ENCODE peak calls at places on chromosomes 2 and 18, in seven cellular contexts. K is amygdala; P is activated CD4-positive, alpha-beta memory T cell treated with anti-CD3 and anti-CD28 coated beads for 36 hours; A is A549; O is activated CD4-positive, alpha-beta T cell treated with anti-CD3 and anti-CD28 coated beads, Interleukin-2, amount 50 U/mL, for 48 hours; G is NCI-H1105 treated with DMSO at 0.1 percent for 48 hours; N is MM.1S. I is an unnamed sample.

GRCh38 chr18:66317243-66318090 is 286.4 kb downstream of the CDH19 start:
- DNase-seq in K (no peak), P (no peak), A (no peak), O (no peak), G (no peak), N (no peak), I (no peak)

GRCh38 chr2:5921081-5921642 is 229.0 kb downstream of the SOX11 start:
- DNase-seq in K (no peak), P (no peak), A (no peak), O (no peak), G (no peak), N (no peak), I (no peak)

GRCh38 chr18:25674183-25674582 is 322.2 kb upstream of the ZNF521 start:
- DNase-seq in K (no peak), P (no peak), A (no peak), O (no peak), G (no peak), N (no peak), I (no peak)

GRCh38 chr2:199662245-199662644 is 188.7 kb downstream of the FTCDNL1 start:
- DNase-seq in K (no peak), P (no peak), A (no peak), O (no peak), G (no peak), N (no peak), I (no peak)

GRCh38 chr2:128611421-128612320 is 293.0 kb upstream of the HS6ST1 start:
- DNase-seq in K (no peak), P (no peak), A (no peak), O (no peak), G (no peak), N (no peak), I (no peak)

GRCh38 chr2:240733803-240734495 is 42.3 kb downstream of the AQP12A start:
- DNase-seq in K (no peak), P (peak), A (peak), O (peak), G (no peak), N (no peak), I (no peak)

GRCh38 chr2:118855451-118856279 is 8.2 kb upstream of the EN1 start:
- DNase-seq in K (peak), P (peak), A (peak), O (peak), G (peak), N (peak), I (peak)

GRCh38 chr2:179263015-179263414 is 1.6 kb downstream of the SESTD1 start:
- DNase-seq in K (no peak), P (no peak), A (peak), O (no peak), G (no peak), N (no peak), I (no peak)

GRCh38 chr2:33602216-33602830 is 3.2 kb upstream of the FAM98A start:
- DNase-seq in K (no peak), P (no peak), A (no peak), O (no peak), G (no peak), N (no peak), I (no peak)

GRCh38 chr2:3198119-3198518 is 179.5 kb downstream of the EIPR1 start:
- DNase-seq in K (no peak), P (peak), A (peak), O (peak), G (no peak), N (no peak), I (no peak)

GRCh38 chr2:151032741-151033152 is 228.9 kb downstream of the RBM43 start:
- DNase-seq in K (no peak), P (no peak), A (no peak), O (no peak), G (no peak), N (no peak), I (no peak)

GRCh38 chr18:51151568-51152511 is 45.6 kb downstream of the MEX3C start:
- DNase-seq in K (no peak), P (peak), A (no peak), O (peak), G (no peak), N (peak), I (no peak)

GRCh38 chr2:23385748-23386421 is 906 bp downstream of the KLHL29 start:
- DNase-seq in K (no peak), P (no peak), A (peak), O (peak), G (no peak), N (no peak), I (no peak)

GRCh38 chr18:57438669-57439616 is 3.8 kb downstream of the ONECUT2 start:
- DNase-seq in K (no peak), P (peak), A (peak), O (no peak), G (peak), N (no peak), I (no peak)

GRCh38 chr2:170974304-170974993 is 45.4 kb downstream of the GORASP2 start:
- DNase-seq in K (no peak), P (no peak), A (no peak), O (no peak), G (no peak), N (peak), I (no peak)

GRCh38 chr2:165067958-165068612 is 112.8 kb upstream of the SLC38A11 start:
- DNase-seq in K (peak), P (no peak), A (peak), O (no peak), G (peak), N (no peak), I (no peak)

GRCh38 chr2:179811042-179811441 is 50.4 kb downstream of the ZNF385B start:
- DNase-seq in K (no peak), P (no peak), A (no peak), O (no peak), G (no peak), N (no peak), I (no peak)

GRCh38 chr2:108778857-108779256 is 7.7 kb upstream of the CCDC138 start:
- DNase-seq in K (no peak), P (no peak), A (no peak), O (no peak), G (no peak), N (no peak), I (no peak)

GRCh38 chr2:241390301-241391206 is 34.5 kb downstream of the FARP2 start:
- DNase-seq in K (no peak), P (peak), A (no peak), O (peak), G (no peak), N (peak), I (no peak)

GRCh38 chr2:157468931-157469708 is 25.2 kb upstream of the CYTIP start:
- DNase-seq in K (no peak), P (no peak), A (no peak), O (no peak), G (no peak), N (peak), I (no peak)

GRCh38 chr18:21183670-21184069 is 58.4 kb upstream of the GREB1L start:
- DNase-seq in K (no peak), P (no peak), A (no peak), O (no peak), G (no peak), N (no peak), I (no peak)

GRCh38 chr2:74954500-74954874 is 4.0 kb upstream of the POLE4 start:
- DNase-seq in K (no peak), P (no peak), A (no peak), O (no peak), G (no peak), N (no peak), I (no peak)

GRCh38 chr2:219010162-219010756 is 17.0 kb upstream of the CRYBA2 start:
- DNase-seq in K (no peak), P (peak), A (peak), O (peak), G (peak), N (peak), I (no peak)

GRCh38 chr2:38682008-38682575 is 16.2 kb downstream of the GALM start:
- DNase-seq in K (no peak), P (peak), A (no peak), O (no peak), G (no peak), N (peak), I (no peak)

GRCh38 chr2:163604941-163605555 is 130.8 kb downstream of the FIGN start:
- DNase-seq in K (no peak), P (no peak), A (no peak), O (no peak), G (no peak), N (no peak), I (no peak)

GRCh38 chr2:176565641-176566323 is 296.5 kb downstream of the MTX2 start:
- DNase-seq in K (no peak), P (no peak), A (no peak), O (no peak), G (peak), N (no peak), I (no peak)

GRCh38 chr2:219284501-219285347 is 5.6 kb downstream of the DNAJB2 start:
- DNase-seq in K (no peak), P (no peak), A (no peak), O (no peak), G (no peak), N (no peak), I (no peak)

GRCh38 chr2:143246815-143247744 is 117.9 kb downstream of the ARHGAP15 start:
- DNase-seq in K (no peak), P (peak), A (no peak), O (peak), G (no peak), N (no peak), I (no peak)

GRCh38 chr18:35172009-35172408 is 68.8 kb upstream of the ZNF397 start:
- DNase-seq in K (no peak), P (no peak), A (no peak), O (no peak), G (no peak), N (no peak), I (no peak)

GRCh38 chr2:47735912-47736311 is 47.0 kb upstream of the MSH6 start:
- DNase-seq in K (no peak), P (no peak), A (no peak), O (no peak), G (no peak), N (peak), I (no peak)

GRCh38 chr18:8858888-8859511 is 153.6 kb downstream of the MTCL1 start:
- DNase-seq in K (no peak), P (no peak), A (peak), O (no peak), G (no peak), N (no peak), I (no peak)